ENCODE peak calls at places on chromosome X, in ten cellular contexts. A is fibroblast of lung, P is mesendoderm, F is PC-3, J is PC-9, M is MM.1S, G is GM23338, O is OCI-LY7, R is SK-N-SH, V is mammary epithelial cell. X is an unnamed sample. For H3K36me3, the result is how much of the 10 kb centered on the place peaks cover.

GRCh38 chrX:130111220-130111934 is 1.1 kb upstream of the ELF4 start:
- DNase-seq in M (no peak), V (peak), F (no peak), O (no peak), G (peak), P (no peak), J (peak), R (no peak), A (no peak), X (no peak)

GRCh38 chrX:107676559-107677378 is 48.5 kb downstream of the PRPS1 start:
- DNase-seq in P (peak), G (no peak), A (peak), J (peak), V (peak), O (peak), F (peak), M (peak), R (peak), X (peak)

GRCh38 chrX:105120460-105120859 is 100.0 kb downstream of the TEX13A start:
- DNase-seq in A (no peak), F (no peak), P (no peak), O (peak), V (no peak), R (no peak), G (no peak), M (peak), J (no peak), X (no peak)

GRCh38 chrX:130857207-130857606 is 45.8 kb downstream of the ENOX2 start:
- DNase-seq in O (no peak), M (no peak), R (no peak), F (no peak), P (no peak), G (no peak), V (no peak), J (no peak), A (no peak), X (no peak)

GRCh38 chrX:12240491-12240890 is 102.2 kb downstream of the FRMPD4 start:
- DNase-seq in J (no peak), R (no peak), F (no peak), P (no peak), V (no peak), G (no peak), M (no peak), O (no peak), A (no peak), X (no peak)

GRCh38 chrX:13487731-13488505 is 81.5 kb upstream of the EGFL6 start:
- DNase-seq in F (peak), P (peak), A (peak), J (peak), R (peak), O (peak), V (peak), G (peak), M (peak), X (peak)

GRCh38 chrX:82748901-82749505 is 759.1 kb upstream of the POU3F4 start:
- DNase-seq in F (peak), P (peak), O (no peak), R (no peak), M (no peak), J (no peak), A (peak), V (peak), G (peak), X (no peak)

GRCh38 chrX:15298201-15298600 is 17.2 kb downstream of the ASB11 start:
- DNase-seq in V (no peak), A (no peak), J (no peak), M (no peak), F (no peak), R (no peak), O (no peak), G (no peak), P (no peak), X (no peak)

GRCh38 chrX:39677987-39678840 is 419.5 kb downstream of the BCOR start:
- DNase-seq in J (no peak), M (no peak), O (no peak), R (no peak), A (peak), G (no peak), F (no peak), P (no peak), V (no peak), X (no peak)

GRCh38 chrX:3743821-3744439 is 30.5 kb upstream of the PRKX start:
- DNase-seq in P (no peak), F (no peak), J (no peak), A (no peak), G (no peak), R (no peak), V (no peak), O (no peak), M (no peak), X (no peak)

GRCh38 chrX:37825225-37825842 is 22.0 kb downstream of the DYNLT3 start:
- DNase-seq in A (no peak), R (peak), P (peak), G (peak), J (no peak), M (peak), F (peak), O (peak), V (peak), X (peak)

GRCh38 chrX:51361251-51361650 is 28.6 kb downstream of the NUDT10 start:
- DNase-seq in F (no peak), G (peak), J (no peak), V (no peak), P (peak), R (no peak), A (no peak), M (no peak), O (no peak), X (no peak)

GRCh38 chrX:153486163-153486562 is 8.6 kb upstream of the BGN start:
- DNase-seq in V (no peak), A (no peak), O (no peak), G (no peak), M (no peak), R (no peak), J (no peak), F (no peak), P (no peak), X (no peak)

GRCh38 chrX:95893632-95894031 is 791.0 kb upstream of the DIAPH2 start:
- DNase-seq in A (peak), G (no peak), M (no peak), F (no peak), P (no peak), V (no peak), R (no peak), J (no peak), O (no peak), X (no peak)

GRCh38 chrX:45757272-45757671 is 556.6 kb upstream of the DIPK2B start:
- DNase-seq in G (no peak), A (no peak), O (no peak), M (no peak), R (no peak), V (no peak), P (no peak), J (no peak), F (no peak), X (no peak)

GRCh38 chrX:23742174-23742692 is 843 bp downstream of the ACOT9 start:
- DNase-seq in O (peak), R (peak), F (peak), J (peak), G (peak), A (peak), M (peak), P (peak), V (peak), X (peak)

GRCh38 chrX:71378752-71379151 is 12.6 kb downstream of the TAF1 start:
- DNase-seq in M (no peak), J (no peak), F (no peak), O (no peak), R (no peak), V (no peak), P (peak), G (no peak), A (no peak), X (no peak)

GRCh38 chrX:30533261-30533660 is 44.3 kb downstream of the TASL start:
- DNase-seq in V (peak), R (no peak), P (no peak), J (peak), F (peak), A (no peak), M (no peak), G (no peak), O (no peak), X (no peak)

GRCh38 chrX:96889726-96890125 is 6.0 kb downstream of the RPA4 start:
- DNase-seq in F (no peak), J (no peak), A (no peak), M (no peak), R (no peak), V (no peak), G (peak), O (no peak), P (peak), X (no peak)

GRCh38 chrX:31551913-31552312 is 480.1 kb upstream of the FTHL17 start:
- DNase-seq in O (no peak), V (no peak), G (no peak), P (no peak), F (no peak), A (no peak), M (no peak), J (no peak), R (no peak), X (no peak)

GRCh38 chrX:110215411-110215810 is 102.5 kb downstream of the AMMECR1 start:
- DNase-seq in G (no peak), M (no peak), J (no peak), O (no peak), P (no peak), A (no peak), R (no peak), F (no peak), V (no peak), X (no peak)

GRCh38 chrX:41688154-41688553 is 619 bp upstream of the GPR34 start:
- DNase-seq in A (no peak), P (no peak), M (no peak), G (no peak), V (no peak), F (no peak), R (no peak), J (no peak), O (no peak), X (no peak)

GRCh38 chrX:31909850-31910547 is 838.2 kb upstream of the FTHL17 start:
- DNase-seq in V (no peak), A (no peak), R (no peak), F (no peak), J (no peak), P (no peak), G (no peak), O (no peak), M (no peak), X (no peak)

GRCh38 chrX:50100188-50100587 is 100.6 kb downstream of the AKAP4 start:
- DNase-seq in G (peak), V (peak), M (no peak), R (peak), O (peak), J (no peak), P (peak), A (no peak), F (peak), X (peak)

GRCh38 chrX:104568304-104568915 is 2.4 kb downstream of the IL1RAPL2 start:
- DNase-seq in M (no peak), J (no peak), G (peak), A (no peak), V (no peak), P (no peak), R (peak), O (no peak), F (no peak), X (no peak)

GRCh38 chrX:10401239-10401638 is 219.1 kb downstream of the MID1 start:
- DNase-seq in A (no peak), V (no peak), O (no peak), G (no peak), P (no peak), F (peak), M (no peak), R (no peak), J (no peak), X (no peak)

GRCh38 chrX:20244936-20245335 is 21.8 kb downstream of the RPS6KA3 start:
- DNase-seq in G (no peak), O (no peak), V (no peak), R (no peak), F (no peak), P (no peak), M (no peak), J (no peak), A (peak), X (no peak)

GRCh38 chrX:46298821-46299220 is 246.4 kb downstream of the ZNF674 start:
- DNase-seq in M (no peak), V (peak), J (no peak), A (peak), G (no peak), F (no peak), P (no peak), O (no peak), R (no peak), X (no peak)

DNA sequence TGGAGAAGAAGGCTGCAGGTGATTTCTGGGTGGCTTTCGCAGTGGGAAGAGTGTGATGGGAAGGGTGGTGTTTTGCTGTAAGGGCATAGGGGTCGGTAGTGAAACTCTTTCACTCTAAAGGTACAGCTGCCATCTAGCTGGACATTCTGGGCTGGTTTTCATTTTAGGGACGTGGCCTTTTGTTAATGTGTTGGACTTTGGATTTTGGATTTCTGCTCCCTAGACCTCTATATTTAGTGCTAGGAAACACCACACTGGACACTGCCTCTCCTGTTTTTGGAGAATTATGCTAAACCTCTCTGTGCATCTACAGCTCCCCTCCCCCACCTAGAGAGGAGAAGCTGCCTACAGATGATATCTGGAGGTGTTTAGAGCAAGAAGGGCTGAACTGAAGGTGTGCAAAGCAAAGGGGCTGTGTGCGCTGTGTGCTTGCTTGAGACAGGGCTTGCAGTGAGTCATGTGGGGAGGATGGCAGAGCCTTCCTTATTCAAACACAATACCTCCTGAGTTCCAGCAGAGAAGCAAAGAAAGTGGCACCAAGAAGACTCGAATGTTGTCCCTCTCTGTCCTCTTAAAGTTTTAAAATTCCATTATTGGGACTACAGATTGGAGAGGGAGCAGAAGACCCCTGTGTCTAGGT is 47.9 kb downstream of the STARD8 start:
- DNase-seq in J (no peak), F (no peak), G (no peak), O (no peak), M (no peak), R (no peak), A (no peak), P (no peak), V (no peak), X (no peak)
- H3K27ac ChIP-seq in J (no peak), F (no peak), G (no peak), O (no peak), M (peak), R (no peak), A (no peak), P (no peak), V (no peak), X (peak)

GRCh38 chrX:17567821-17568220 is 169.5 kb upstream of the SCML1 start:
- DNase-seq in G (no peak), V (no peak), P (no peak), F (no peak), O (no peak), A (no peak), M (no peak), R (no peak), J (no peak), X (no peak)
- H3K4me2 ChIP-seq in G (no peak), V (no peak), P (no peak), F (no peak), O (no peak), A (no peak), M (no peak), R (peak), J (no peak), X (no peak)

DNA sequence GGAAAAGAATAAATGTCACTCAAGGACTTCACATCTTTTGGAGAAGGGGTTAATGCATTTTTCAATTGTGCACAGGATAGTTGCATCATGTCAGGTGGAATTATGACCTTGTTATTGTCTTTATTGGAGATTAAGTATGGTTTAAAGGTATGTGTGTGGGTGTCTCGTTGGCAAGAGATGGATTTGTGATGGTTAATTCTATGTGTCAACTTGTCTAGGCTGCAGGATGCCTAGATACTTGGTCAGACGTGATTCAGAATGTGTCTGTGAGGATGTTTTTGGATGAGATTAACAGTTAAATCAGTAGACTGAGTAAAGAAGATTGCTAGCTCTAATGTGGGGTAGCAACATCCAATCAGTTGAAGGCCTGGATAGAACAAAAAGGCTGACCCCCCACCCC is 42.2 kb upstream of the HSD17B10 start:
- DNase-seq in V (peak), P (no peak), R (no peak), O (no peak), A (peak), M (no peak), J (no peak), G (no peak), F (no peak), X (no peak)
- H3K36me3 ChIP-seq in V (under half), P (under half), R (under half), O (under half), A (under half), M (under half), J (under half), G (under half), F (under half), X (under half)

GRCh38 chrX:47573334-47574095 is 8.7 kb upstream of the TIMP1 start:
- DNase-seq in P (peak), V (peak), M (no peak), R (no peak), A (peak), F (peak), O (no peak), G (peak), J (no peak), X (peak)

GRCh38 chrX:47574096-47574553 is 8.1 kb upstream of the TIMP1 start:
- DNase-seq in R (no peak), V (no peak), F (no peak), J (no peak), A (no peak), P (no peak), M (no peak), G (peak), O (no peak), X (peak)

GRCh38 chrX:47572773-47573333 is 9.4 kb upstream of the TIMP1 start:
- DNase-seq in A (no peak), M (no peak), R (no peak), G (no peak), F (no peak), J (no peak), O (no peak), P (no peak), V (no peak), X (no peak)

GRCh38 chrX:47576021-47576898 is 6.0 kb upstream of the TIMP1 start:
- DNase-seq in J (no peak), R (no peak), A (no peak), P (no peak), M (no peak), O (no peak), F (no peak), V (no peak), G (no peak), X (no peak)

GRCh38 chrX:47574609-47575325 is 7.5 kb upstream of the TIMP1 start:
- DNase-seq in P (peak), M (no peak), A (no peak), R (no peak), V (no peak), G (peak), F (no peak), O (no peak), J (no peak), X (no peak)
- H3K27ac ChIP-seq in P (peak), M (no peak), A (peak), R (no peak), V (no peak), G (peak), F (no peak), O (no peak), J (no peak), X (peak)

GRCh38 chrX:103517246-103517645 is 2.0 kb downstream of the RAB40A start:
- DNase-seq in P (no peak), J (no peak), A (peak), V (peak), M (no peak), G (no peak), R (no peak), F (no peak), O (no peak), X (no peak)

GRCh38 chrX:103510031-103510430 is 9.3 kb downstream of the RAB40A start:
- DNase-seq in F (no peak), G (no peak), J (no peak), A (no peak), R (no peak), M (no peak), P (no peak), O (no peak), V (no peak), X (no peak)

GRCh38 chrX:103518571-103518970 is 718 bp downstream of the RAB40A start:
- DNase-seq in O (no peak), P (no peak), R (no peak), M (no peak), J (no peak), A (no peak), G (no peak), F (no peak), V (no peak), X (no peak)

GRCh38 chrX:103513067-103513466 is 6.2 kb downstream of the RAB40A start:
- DNase-seq in F (no peak), A (no peak), G (peak), P (no peak), M (no peak), J (no peak), O (no peak), R (no peak), V (no peak), X (peak)

GRCh38 chrX:103513476-103514108 is 5.7 kb downstream of the RAB40A start:
- DNase-seq in R (no peak), A (no peak), V (peak), M (no peak), P (no peak), G (no peak), O (no peak), J (no peak), F (peak), X (peak)
- H3K4me2 ChIP-seq in R (no peak), A (no peak), V (no peak), M (no peak), P (no peak), G (no peak), O (no peak), J (no peak), F (no peak), X (no peak)

GRCh38 chrX:1529328-1529727 is 7.7 kb downstream of the P2RY8 start:
- DNase-seq in G (no peak), J (no peak), R (no peak), P (no peak), F (no peak), A (no peak), O (no peak), M (no peak), V (no peak), X (no peak)
- H3K36me3 ChIP-seq in G (under half), J (under half), R (under half), P (under half), F (under half), A (under half), O (half or more), M (under half), V (under half), X (under half)

GRCh38 chrX:147898951-147899350 is 12.8 kb upstream of the FMR1 start:
- DNase-seq in R (no peak), M (no peak), O (no peak), P (no peak), G (no peak), F (no peak), J (no peak), A (no peak), V (no peak), X (no peak)

GRCh38 chrX:147901476-147902126 is 10.1 kb upstream of the FMR1 start:
- DNase-seq in P (no peak), F (no peak), G (no peak), R (no peak), O (no peak), A (no peak), J (no peak), V (no peak), M (no peak), X (no peak)

GRCh38 chrX:147900349-147900748 is 11.4 kb upstream of the FMR1 start:
- DNase-seq in J (peak), M (no peak), R (no peak), V (no peak), O (no peak), A (no peak), F (no peak), P (peak), G (peak), X (no peak)

GRCh38 chrX:147902270-147902669 is 9.4 kb upstream of the FMR1 start:
- DNase-seq in A (no peak), M (no peak), R (no peak), F (no peak), P (no peak), V (no peak), G (no peak), O (no peak), J (peak), X (no peak)

GRCh38 chrX:147899715-147900114 is 12.0 kb upstream of the FMR1 start:
- DNase-seq in A (no peak), P (no peak), G (no peak), J (no peak), V (no peak), R (no peak), O (peak), F (no peak), M (no peak), X (no peak)
- H3K27ac ChIP-seq in A (no peak), P (no peak), G (peak), J (no peak), V (no peak), R (no peak), O (no peak), F (no peak), M (no peak), X (peak)

DNA sequence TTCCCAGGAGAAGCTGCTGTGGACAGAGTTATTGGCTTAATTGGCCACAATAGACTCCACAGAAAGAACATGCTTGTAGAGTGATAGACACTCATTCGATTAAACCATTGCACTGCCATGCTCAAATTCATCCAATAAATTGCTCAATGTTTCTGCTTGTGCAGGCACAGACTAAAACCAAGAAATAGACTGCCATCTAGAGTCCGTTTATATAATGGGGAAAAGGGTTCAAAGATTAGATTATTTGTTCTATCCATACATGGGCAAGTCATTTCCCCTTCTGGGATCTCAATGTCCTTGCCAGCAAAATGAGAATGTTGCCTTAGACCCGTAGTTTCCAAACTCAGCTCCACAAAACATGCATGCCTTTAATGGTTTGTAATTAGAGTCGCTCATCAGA is 8.7 kb downstream of the SMIM10 start:
- DNase-seq in P (peak), A (peak), V (peak), F (peak), O (peak), G (peak), R (peak), J (peak), M (peak), X (peak)
- H3K4me2 ChIP-seq in P (no peak), A (no peak), V (no peak), F (peak), O (no peak), G (no peak), R (no peak), J (no peak), M (no peak), X (no peak)